ENCODE peak calls at places on chromosomes 3 and 15, in four cellular contexts. M is GM13976, O is cardiac muscle cell, G is HFFc6. I is an unnamed sample.

GRCh38 chr3:76310059-76310458 is 524.7 kb upstream of the ZNF717 start:
- DNase-seq in M (no peak), O (no peak), G (no peak), I (no peak)

GRCh38 chr15:81351651-81352050 is 22.4 kb downstream of the TMC3 start:
- DNase-seq in M (no peak), O (no peak), G (no peak), I (no peak)

GRCh38 chr3:52193059-52193458 is 4.9 kb upstream of the ALAS1 start:
- DNase-seq in M (no peak), O (no peak), G (peak; percentile 69), I (no peak)

GRCh38 chr15:89680282-89680873 is 1.2 kb upstream of the PLIN1 start:
- DNase-seq in M (no peak), O (no peak), G (peak; percentile 40), I (no peak)

GRCh38 chr15:99703603-99704443 is 29.4 kb downstream of the LYSMD4 start:
- DNase-seq in M (peak; percentile 62), O (peak; percentile 54), G (peak; percentile 88), I (peak; percentile 33)

GRCh38 chr3:119645813-119646212 is 14.6 kb downstream of the POPDC2 start:
- DNase-seq in M (no peak), O (no peak), G (no peak), I (no peak)

GRCh38 chr3:159911011-159911663 is 77.5 kb upstream of the IL12A start:
- DNase-seq in M (peak; percentile 40), O (no peak), G (no peak), I (no peak)

GRCh38 chr3:56816061-56816460 is 14.3 kb upstream of the ARHGEF3 start:
- DNase-seq in M (no peak), O (no peak), G (no peak), I (no peak)

GRCh38 chr3:170372190-170372879 is 14.8 kb downstream of the SKIL start:
- DNase-seq in M (no peak), O (no peak), G (no peak), I (no peak)

GRCh38 chr3:54374214-54374855 is 252.0 kb downstream of the CACNA2D3 start:
- DNase-seq in M (peak; percentile 10), O (peak; percentile 54), G (no peak), I (peak; percentile 39)

GRCh38 chr15:65738649-65739048 is 53.4 kb downstream of the DENND4A start:
- DNase-seq in M (no peak), O (no peak), G (no peak), I (no peak)

GRCh38 chr3:41808618-41809017 is 153.3 kb downstream of the ULK4 start:
- DNase-seq in M (no peak), O (no peak), G (no peak), I (no peak)

GRCh38 chr3:17138246-17139039 is 253.7 kb downstream of the PLCL2 start:
- DNase-seq in M (no peak), O (no peak), G (no peak), I (no peak)

GRCh38 chr3:127615631-127616305 is 13.2 kb upstream of the PODXL2 start:
- DNase-seq in M (no peak), O (no peak), G (peak; percentile 30), I (no peak)

GRCh38 chr3:62833538-62833937 is 41.7 kb downstream of the CADPS start:
- DNase-seq in M (no peak), O (peak; percentile 26), G (no peak), I (no peak)

GRCh38 chr15:48425051-48425450 is 93.8 kb downstream of the DUT start:
- DNase-seq in M (no peak), O (no peak), G (no peak), I (no peak)

GRCh38 chr3:9497821-9498565 is 55.6 kb downstream of the LHFPL4 start:
- DNase-seq in M (no peak), O (no peak), G (peak; percentile 54), I (no peak)

GRCh38 chr3:12507871-12508281 is 23.6 kb downstream of the TSEN2 start:
- DNase-seq in M (no peak), O (no peak), G (peak; percentile 36), I (no peak)

GRCh38 chr15:62287066-62287857 is 122.2 kb upstream of the C2CD4B start:
- DNase-seq in M (no peak), O (no peak), G (no peak), I (no peak)

GRCh38 chr3:195253981-195254432 is 17.0 kb downstream of the XXYLT1 start:
- DNase-seq in M (peak; percentile 12), O (no peak), G (no peak), I (no peak)

GRCh38 chr3:143507735-143508580 is 340.3 kb downstream of the SLC9A9 start:
- DNase-seq in M (no peak), O (no peak), G (peak; percentile 38), I (no peak)

GRCh38 chr3:7813412-7813811 is 688.2 kb upstream of the LMCD1 start:
- DNase-seq in M (no peak), O (no peak), G (no peak), I (no peak)

GRCh38 chr3:169150343-169150742 is 513.2 kb downstream of the MECOM start:
- DNase-seq in M (no peak), O (no peak), G (no peak), I (no peak)

GRCh38 chr15:26113296-26113695 is 250.2 kb upstream of the ATP10A start:
- DNase-seq in M (no peak), O (no peak), G (no peak), I (no peak)

GRCh38 chr3:43076857-43077256 is 29.0 kb downstream of the POMGNT2 start:
- DNase-seq in M (no peak), O (no peak), G (no peak), I (no peak)

GRCh38 chr15:85071061-85071460 is 89.4 kb downstream of the PDE8A start:
- DNase-seq in M (no peak), O (no peak), G (no peak), I (no peak)

GRCh38 chr3:110473405-110473804 is 598.2 kb upstream of the NECTIN3 start:
- DNase-seq in M (no peak), O (no peak), G (no peak), I (no peak)

GRCh38 chr15:32041294-32041693 is 11.0 kb downstream of the CHRNA7 start:
- DNase-seq in M (no peak), O (no peak), G (no peak), I (no peak)

GRCh38 chr3:138114431-138114918 is 933 bp downstream of the DZIP1L start:
- DNase-seq in M (no peak), O (peak; percentile 30), G (no peak), I (peak; percentile 11)

GRCh38 chr3:168049366-168049974 is 46.3 kb downstream of the GOLIM4 start:
- DNase-seq in M (no peak), O (no peak), G (peak; percentile 47), I (no peak)

GRCh38 chr3:168054447-168054846 is 41.3 kb downstream of the GOLIM4 start:
- DNase-seq in M (no peak), O (no peak), G (no peak), I (no peak)

GRCh38 chr3:168052517-168052916 is 43.2 kb downstream of the GOLIM4 start:
- DNase-seq in M (no peak), O (no peak), G (no peak), I (no peak)

GRCh38 chr3:168051579-168052183 is 44.0 kb downstream of the GOLIM4 start:
- DNase-seq in M (peak; percentile 40), O (peak; percentile 14), G (peak; percentile 52), I (no peak)

DNA sequence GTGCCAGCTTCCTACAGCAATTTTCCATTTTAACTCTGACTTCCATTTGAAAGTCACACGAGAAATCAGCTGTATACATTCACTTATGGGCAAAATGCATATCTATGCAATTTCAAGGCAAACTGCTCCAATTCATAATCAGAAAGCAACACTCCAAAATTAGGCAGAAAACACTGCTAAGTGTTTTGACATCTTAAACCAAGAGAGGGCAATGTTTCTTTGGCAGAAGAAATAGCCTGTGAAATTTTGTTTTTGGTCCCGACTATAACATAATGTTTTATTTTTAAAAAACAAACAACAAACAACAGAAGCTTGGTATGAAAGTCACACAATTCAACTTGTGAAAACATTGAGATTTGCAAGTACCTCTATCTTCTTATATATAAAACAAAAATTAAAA is 42.6 kb downstream of the GOLIM4 start:
- DNase-seq in M (no peak), O (no peak), G (no peak), I (no peak)
- TF ChIP-seq CTCF in M (peak; percentile 27), O (peak; percentile 29), G (peak; percentile 65), I (no peak)

DNA sequence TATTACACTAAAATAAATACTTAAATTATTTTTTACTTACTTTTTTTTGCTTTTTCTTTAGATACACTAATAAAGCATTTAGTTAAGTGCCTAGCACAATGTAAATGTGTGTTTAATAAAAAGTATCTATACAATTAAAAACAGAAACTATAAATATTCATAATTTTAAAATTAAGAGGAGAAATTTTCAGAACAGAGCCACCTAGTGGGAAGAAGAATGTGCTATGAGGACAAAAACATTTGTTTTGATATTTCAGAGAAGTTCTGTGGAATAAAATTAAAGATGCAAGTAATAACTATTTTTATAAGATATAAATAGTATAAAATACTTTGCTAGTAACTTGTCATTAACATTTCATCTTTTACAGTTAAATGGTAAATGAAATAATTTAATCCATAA is 33.6 kb upstream of the PLSCR5 start:
- DNase-seq in M (no peak), O (peak; percentile 2), G (no peak), I (no peak)
- TF ChIP-seq CTCF in M (no peak), O (peak; percentile 53), G (peak; percentile 83), I (peak; percentile 54)

GRCh38 chr15:69725210-69725609 is 272.6 kb downstream of the RPLP1 start:
- DNase-seq in M (no peak), O (no peak), G (no peak), I (no peak)

GRCh38 chr15:69724331-69724730 is 271.7 kb downstream of the RPLP1 start:
- DNase-seq in M (no peak), O (no peak), G (no peak), I (no peak)

GRCh38 chr15:69725957-69726356 is 273.3 kb downstream of the RPLP1 start:
- DNase-seq in M (no peak), O (no peak), G (no peak), I (no peak)

GRCh38 chr15:69722924-69723323 is 270.3 kb downstream of the RPLP1 start:
- DNase-seq in M (no peak), O (no peak), G (no peak), I (no peak)

DNA sequence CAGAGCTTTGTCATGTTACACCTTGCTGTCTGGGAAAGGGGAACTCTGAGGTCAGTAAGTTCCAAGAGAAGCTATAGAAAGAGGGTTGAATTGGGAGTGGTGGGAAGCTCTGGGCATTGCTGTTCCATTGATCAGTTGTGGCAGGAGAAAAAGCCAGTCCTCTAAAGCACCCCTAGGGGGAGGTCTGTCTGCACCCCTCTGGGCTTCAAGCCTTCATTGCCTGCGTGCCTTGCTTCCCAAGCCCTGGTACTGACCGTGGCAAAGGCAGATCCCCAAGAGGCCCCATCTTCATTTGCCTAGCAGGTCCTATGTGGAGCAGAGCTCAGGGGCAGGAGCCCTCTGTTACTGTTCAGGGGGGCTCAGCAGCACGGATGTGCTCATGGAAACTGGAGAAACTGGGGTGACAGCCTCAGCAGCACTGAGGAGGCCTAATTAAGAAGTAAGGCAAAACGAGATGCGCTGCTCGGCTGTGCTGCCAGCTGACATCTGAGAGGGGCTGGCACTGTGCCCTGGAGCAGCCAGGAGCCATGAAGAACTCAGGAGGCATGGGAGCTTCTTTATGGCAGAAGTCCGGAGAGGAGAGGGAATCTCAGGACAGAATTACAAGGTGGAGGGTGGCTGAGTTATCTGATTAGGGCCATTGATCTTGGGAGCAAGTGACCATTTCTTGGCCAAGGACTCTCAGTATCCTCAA is 270.9 kb downstream of the RPLP1 start:
- DNase-seq in M (no peak), O (peak; percentile 13), G (no peak), I (no peak)
- TF ChIP-seq CTCF in M (no peak), O (peak; percentile 8), G (peak; percentile 42), I (no peak)

DNA sequence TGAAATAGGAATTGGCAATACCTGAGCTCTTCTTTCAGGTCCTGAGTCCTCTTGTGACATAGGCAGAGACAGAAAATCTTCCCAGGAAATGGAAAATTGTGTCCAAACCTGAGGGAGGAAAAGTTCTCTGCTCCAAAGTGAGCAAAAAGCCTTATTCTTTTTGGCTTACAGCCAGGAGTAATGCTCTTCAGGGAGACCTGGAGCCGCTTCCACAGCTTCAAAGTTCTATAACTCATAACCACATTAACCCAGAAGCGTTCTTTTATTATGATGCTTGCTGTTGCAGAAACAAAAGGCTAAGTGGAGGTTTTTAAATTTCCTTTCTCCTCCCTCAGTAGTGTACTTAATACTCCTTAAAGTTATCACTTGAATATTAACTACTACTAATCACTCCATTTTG is 621 bp downstream of the IGSF10 start:
- DNase-seq in M (no peak), O (no peak), G (no peak), I (no peak)
- TF ChIP-seq CTCF in M (no peak), O (no peak), G (no peak), I (no peak)